ENCODE peak calls at places on chromosome 22, in eight cellular contexts. M, E, N, A, Z, Q, X and O are unnamed samples.
A peak's percentile ranks its signal among the peaks of the same experiment; 100 is the strongest.

GRCh38 chr22:44940121-44940520 is 69.7 kb downstream of the PHF21B start:
- DNase-seq in M (no peak), E (no peak), N (peak; percentile 71), A (no peak), Z (no peak), Q (no peak), X (no peak), O (no peak)

GRCh38 chr22:30538280-30538679 is 8.3 kb downstream of the SEC14L6 start:
- DNase-seq in M (peak; percentile 7), E (peak; percentile 27), N (no peak), A (no peak), Z (no peak), Q (no peak), X (no peak), O (peak; percentile 41)

GRCh38 chr22:25765801-25766200 is 23.8 kb downstream of the MYO18B start:
- DNase-seq in M (no peak), E (no peak), N (peak; percentile 12), A (no peak), Z (no peak), Q (no peak), X (no peak), O (no peak)

GRCh38 chr22:35480143-35480542 is 60.5 kb upstream of the RASD2 start:
- DNase-seq in M (peak; percentile 7), E (peak; percentile 9), N (peak; percentile 73), A (peak; percentile 62), Z (no peak), Q (no peak), X (no peak), O (no peak)

GRCh38 chr22:27377901-27378300 is 423.7 kb downstream of the MN1 start:
- DNase-seq in M (no peak), E (no peak), N (no peak), A (no peak), Z (no peak), Q (no peak), X (no peak), O (peak; percentile 57)

GRCh38 chr22:44329179-44329796 is 16.5 kb upstream of the SHISAL1 start:
- DNase-seq in M (no peak), E (no peak), N (no peak), A (no peak), Z (no peak), Q (no peak), X (no peak), O (peak; percentile 13)

GRCh38 chr22:32605576-32605975 is 131.0 kb downstream of the FBXO7 start:
- DNase-seq in M (no peak), E (no peak), N (no peak), A (no peak), Z (no peak), Q (no peak), X (no peak), O (no peak)

GRCh38 chr22:37334859-37335818 is 52.8 kb downstream of the CYTH4 start:
- DNase-seq in M (no peak), E (peak; percentile 27), N (no peak), A (no peak), Z (no peak), Q (no peak), X (no peak), O (no peak)

GRCh38 chr22:45876136-45877035 is 100.6 kb downstream of the WNT7B start:
- DNase-seq in M (no peak), E (no peak), N (peak; percentile 68), A (no peak), Z (no peak), Q (no peak), X (no peak), O (no peak)

GRCh38 chr22:19605508-19606331 is 81.5 kb upstream of the CLDN5 start:
- DNase-seq in M (no peak), E (no peak), N (peak; percentile 42), A (peak; percentile 79), Z (no peak), Q (no peak), X (no peak), O (no peak)

GRCh38 chr22:22235564-22235963 is 9.0 kb upstream of the VPREB1 start:
- DNase-seq in M (peak; percentile 28), E (peak; percentile 59), N (no peak), A (peak; percentile 38), Z (peak; percentile 43), Q (peak; percentile 3), X (no peak), O (peak; percentile 42)

GRCh38 chr22:16601437-16602223 is 9.0 kb upstream of the CCT8L2 start:
- DNase-seq in M (no peak), E (no peak), N (peak; percentile 84), A (no peak), Z (no peak), Q (peak; percentile 33), X (no peak), O (no peak)

GRCh38 chr22:26502688-26503561 is 9.3 kb downstream of the TFIP11 start:
- DNase-seq in M (peak; percentile 33), E (peak; percentile 52), N (peak; percentile 85), A (peak; percentile 70), Z (peak; percentile 41), Q (peak; percentile 62), X (no peak), O (peak; percentile 67)

GRCh38 chr22:33584152-33584551 is 336.1 kb downstream of the LARGE1 start:
- DNase-seq in M (no peak), E (no peak), N (no peak), A (no peak), Z (no peak), Q (no peak), X (no peak), O (no peak)

GRCh38 chr22:36111316-36111715 is 49.2 kb downstream of the APOL3 start:
- DNase-seq in M (no peak), E (no peak), N (no peak), A (no peak), Z (no peak), Q (no peak), X (no peak), O (no peak)

GRCh38 chr22:20131856-20132685 is 467 bp downstream of the ZDHHC8 start:
- DNase-seq in M (no peak), E (no peak), N (no peak), A (peak; percentile 36), Z (no peak), Q (no peak), X (no peak), O (no peak)

GRCh38 chr22:28911777-28912669 is 28.7 kb downstream of the ZNRF3 start:
- DNase-seq in M (peak; percentile 4), E (peak; percentile 32), N (peak; percentile 8), A (no peak), Z (no peak), Q (no peak), X (no peak), O (peak; percentile 53)

GRCh38 chr22:36470162-36470993 is 11.1 kb downstream of the TXN2 start:
- DNase-seq in M (peak; percentile 88), E (peak; percentile 92), N (peak; percentile 98), A (peak; percentile 89), Z (peak; percentile 79), Q (peak; percentile 80), X (no peak), O (peak; percentile 95)

GRCh38 chr22:23098718-23099524 is 28.6 kb downstream of the GNAZ start:
- DNase-seq in M (no peak), E (no peak), N (peak; percentile 92), A (peak; percentile 15), Z (no peak), Q (peak; percentile 61), X (no peak), O (no peak)

GRCh38 chr22:29187831-29188230 is 17.9 kb upstream of the EMID1 start:
- DNase-seq in M (no peak), E (no peak), N (peak; percentile 52), A (no peak), Z (no peak), Q (no peak), X (no peak), O (no peak)

GRCh38 chr22:19932367-19933206 is 9.0 kb upstream of the COMT start:
- DNase-seq in M (no peak), E (no peak), N (peak; percentile 72), A (no peak), Z (no peak), Q (no peak), X (no peak), O (no peak)

GRCh38 chr22:20264614-20265452 is 3.3 kb downstream of the RTN4R start:
- DNase-seq in M (no peak), E (no peak), N (peak; percentile 93), A (no peak), Z (no peak), Q (peak; percentile 38), X (no peak), O (no peak)

GRCh38 chr22:31488988-31489617 is 539 bp downstream of the EIF4ENIF1 start:
- DNase-seq in M (no peak), E (peak; percentile 31), N (peak; percentile 86), A (peak; percentile 46), Z (peak; percentile 13), Q (no peak), X (no peak), O (peak; percentile 28)

GRCh38 chr22:35818897-35819296 is 101.2 kb downstream of the APOL5 start:
- DNase-seq in M (no peak), E (no peak), N (no peak), A (no peak), Z (no peak), Q (no peak), X (no peak), O (no peak)

GRCh38 chr22:44225812-44226211 is 45.1 kb downstream of the PARVG start:
- DNase-seq in M (no peak), E (no peak), N (peak; percentile 34), A (no peak), Z (no peak), Q (no peak), X (no peak), O (no peak)

GRCh38 chr22:17867160-17867785 is 93.0 kb upstream of the BID start:
- DNase-seq in M (no peak), E (no peak), N (peak; percentile 83), A (no peak), Z (no peak), Q (no peak), X (no peak), O (no peak)

GRCh38 chr22:47193606-47194316 is 431.3 kb downstream of the TBC1D22A start:
- DNase-seq in M (no peak), E (no peak), N (peak; percentile 74), A (no peak), Z (no peak), Q (no peak), X (no peak), O (no peak)

GRCh38 chr22:36873614-36874308 is 13.0 kb downstream of the NCF4 start:
- DNase-seq in M (peak; percentile 57), E (peak; percentile 73), N (peak; percentile 61), A (peak; percentile 72), Z (no peak), Q (peak; percentile 17), X (no peak), O (peak; percentile 78)

GRCh38 chr22:37091986-37092385 is 17.5 kb downstream of the TMPRSS6 start:
- DNase-seq in M (no peak), E (no peak), N (no peak), A (no peak), Z (no peak), Q (no peak), X (no peak), O (no peak)

GRCh38 chr22:49935561-49935960 is 17.1 kb downstream of the CRELD2 start:
- DNase-seq in M (no peak), E (no peak), N (no peak), A (peak; percentile 46), Z (peak; percentile 23), Q (no peak), X (no peak), O (no peak)

GRCh38 chr22:43050995-43051394 is 36.0 kb upstream of the PACSIN2 start:
- DNase-seq in M (no peak), E (no peak), N (no peak), A (no peak), Z (no peak), Q (no peak), X (no peak), O (no peak)

GRCh38 chr22:33476716-33477115 is 418.5 kb upstream of the SYN3 start:
- DNase-seq in M (no peak), E (peak; percentile 14), N (no peak), A (no peak), Z (no peak), Q (no peak), X (no peak), O (peak; percentile 4)

GRCh38 chr22:48045369-48045768 is 1282.9 kb downstream of the TBC1D22A start:
- DNase-seq in M (no peak), E (no peak), N (no peak), A (no peak), Z (no peak), Q (no peak), X (no peak), O (no peak)

GRCh38 chr22:40418366-40419201 is 48.2 kb downstream of the SGSM3 start:
- DNase-seq in M (no peak), E (no peak), N (peak; percentile 95), A (no peak), Z (no peak), Q (no peak), X (no peak), O (no peak)